ENCODE peak calls at places on chromosome 4, in seven cellular contexts. I is OCI-LY7, V is right lobe of liver, E is HT1080, C is mesendoderm, A is dermis microvascular lymphatic vessel endothelial cell, T is left lung. Z is an unnamed sample.

GRCh38 chr4:127141857-127142256 is 490.9 kb upstream of the INTU start:
- DNase-seq in T (no peak), C (no peak), V (no peak), E (no peak), I (no peak), A (no peak), Z (no peak)

GRCh38 chr4:2634014-2634413 is 97.6 kb downstream of the FAM193A start:
- DNase-seq in E (no peak), I (no peak), A (no peak), C (no peak), V (no peak), T (no peak), Z (no peak)

GRCh38 chr4:89661490-89661889 is 175.5 kb downstream of the SNCA start:
- DNase-seq in I (no peak), C (peak), E (peak), V (no peak), A (peak), T (no peak), Z (peak)

GRCh38 chr4:156559346-156559745 is 412.3 kb downstream of the PDGFC start:
- DNase-seq in E (no peak), V (no peak), C (no peak), I (no peak), A (no peak), T (no peak), Z (no peak)

GRCh38 chr4:56821394-56822263 is at the start of gene SPINK2:
- DNase-seq in I (peak), V (peak), T (peak), E (no peak), C (peak), A (no peak), Z (peak)

GRCh38 chr4:116942315-116942714 is 143.1 kb downstream of the TRAM1L1 start:
- DNase-seq in I (no peak), C (no peak), E (no peak), T (no peak), V (no peak), A (no peak), Z (no peak)

GRCh38 chr4:126427781-126428360 is 1113.1 kb downstream of the FAT4 start:
- DNase-seq in A (no peak), E (no peak), T (no peak), V (no peak), I (no peak), C (no peak), Z (no peak)

GRCh38 chr4:6749340-6750171 is 33.0 kb upstream of the KIAA0232 start:
- DNase-seq in C (no peak), A (peak), I (no peak), T (peak), V (peak), E (peak), Z (no peak)

Z was measured in H7.